ENCODE peak calls at places on chromosomes 16 and 17, in four cellular contexts. F is stomach, D is A549, P is ovary. W is an unnamed sample.

GRCh38 chr17:49016775-49017463 is 19.7 kb downstream of the IGF2BP1 start:
- DNase-seq in F (peak), D (peak), P (no peak), W (no peak)

GRCh38 chr16:55465077-55465896 is 13.7 kb upstream of the MMP2 start:
- DNase-seq in F (peak), D (peak), P (peak), W (peak)

GRCh38 chr16:58027341-58028167 is 2.0 kb downstream of the MMP15 start:
- DNase-seq in F (peak), D (peak), P (no peak), W (no peak)

GRCh38 chr17:75194879-75195278 is 10.6 kb upstream of the NUP85 start:
- DNase-seq in F (no peak), D (no peak), P (no peak), W (no peak)

GRCh38 chr17:732788-733720 is 658 bp downstream of the TLCD3A start:
- DNase-seq in F (peak), D (no peak), P (peak), W (peak)

GRCh38 chr17:3903881-3904286 is 11.0 kb upstream of the CAMKK1 start:
- DNase-seq in F (no peak), D (no peak), P (no peak), W (no peak)

GRCh38 chr17:76138234-76138895 is 2.7 kb downstream of the FOXJ1 start:
- DNase-seq in F (no peak), D (peak), P (no peak), W (no peak)

GRCh38 chr16:86087011-86087453 is 188.1 kb downstream of the IRF8 start:
- DNase-seq in F (no peak), D (no peak), P (no peak), W (peak)

GRCh38 chr16:75080205-75081029 is 36.2 kb downstream of the LDHD start:
- DNase-seq in F (no peak), D (no peak), P (no peak), W (no peak)

GRCh38 chr16:55454861-55455260 is 24.1 kb upstream of the MMP2 start:
- DNase-seq in F (no peak), D (no peak), P (no peak), W (no peak)

GRCh38 chr17:78933025-78933958 is 8.1 kb upstream of the TIMP2 start:
- DNase-seq in F (peak), D (peak), P (peak), W (peak)

GRCh38 chr16:84720180-84720579 is 20.4 kb downstream of the USP10 start:
- DNase-seq in F (no peak), D (no peak), P (no peak), W (no peak)

GRCh38 chr16:88390760-88391496 is 8.2 kb downstream of the ZNF469 start:
- DNase-seq in F (no peak), D (no peak), P (no peak), W (no peak)

GRCh38 chr16:9996191-9996590 is 186.0 kb downstream of the GRIN2A start:
- DNase-seq in F (no peak), D (no peak), P (no peak), W (no peak)

GRCh38 chr16:15564619-15565339 is 78.2 kb downstream of the MARF1 start:
- DNase-seq in F (no peak), D (no peak), P (no peak), W (no peak)

GRCh38 chr17:9274119-9274445 is 252.8 kb downstream of the NTN1 start:
- DNase-seq in F (no peak), D (no peak), P (no peak), W (no peak)

GRCh38 chr17:3005696-3006095 is 57.7 kb downstream of the OR1D5 start:
- DNase-seq in F (no peak), D (no peak), P (no peak), W (no peak)

GRCh38 chr17:78345172-78345571 is 14.7 kb downstream of the SOCS3 start:
- DNase-seq in F (no peak), D (no peak), P (no peak), W (no peak)

GRCh38 chr16:84628226-84628731 is 10.4 kb upstream of the COTL1 start:
- DNase-seq in F (no peak), D (no peak), P (no peak), W (no peak)

GRCh38 chr16:81454044-81454443 is 9.4 kb downstream of the CMIP start:
- DNase-seq in F (no peak), D (no peak), P (no peak), W (no peak)

GRCh38 chr16:74101390-74101789 is 195.2 kb upstream of the PSMD7 start:
- DNase-seq in F (no peak), D (no peak), P (no peak), W (no peak)

GRCh38 chr16:11989238-11990160 is 13.0 kb downstream of the SNX29 start:
- DNase-seq in F (no peak), D (no peak), P (no peak), W (no peak)

GRCh38 chr17:5331506-5331905 is 49.4 kb downstream of the RABEP1 start:
- DNase-seq in F (no peak), D (no peak), P (no peak), W (no peak)

GRCh38 chr16:49546735-49547134 is 173.1 kb downstream of the C16orf78 start:
- DNase-seq in F (no peak), D (no peak), P (no peak), W (no peak)

GRCh38 chr17:5793899-5794298 is 209.6 kb upstream of the NLRP1 start:
- DNase-seq in F (no peak), D (no peak), P (no peak), W (no peak)

GRCh38 chr16:30758988-30759461 is 2.8 kb downstream of the CFAP119 start:
- DNase-seq in F (no peak), D (no peak), P (no peak), W (peak)

GRCh38 chr16:88415381-88416323 is 32.9 kb downstream of the ZNF469 start:
- DNase-seq in F (no peak), D (no peak), P (no peak), W (no peak)

GRCh38 chr17:66717680-66718079 is 117.2 kb upstream of the CACNG5 start:
- DNase-seq in F (no peak), D (no peak), P (no peak), W (no peak)

GRCh38 chr17:44540246-44541084 is 16.8 kb upstream of the FZD2 start:
- DNase-seq in F (no peak), D (no peak), P (no peak), W (no peak)

GRCh38 chr17:77804796-77805426 is 153.6 kb upstream of the TNRC6C start:
- DNase-seq in F (no peak), D (no peak), P (no peak), W (peak)

GRCh38 chr17:77404812-77405581 is 264.2 kb downstream of the SEC14L1 start:
- DNase-seq in F (peak), D (no peak), P (no peak), W (no peak)

DNA sequence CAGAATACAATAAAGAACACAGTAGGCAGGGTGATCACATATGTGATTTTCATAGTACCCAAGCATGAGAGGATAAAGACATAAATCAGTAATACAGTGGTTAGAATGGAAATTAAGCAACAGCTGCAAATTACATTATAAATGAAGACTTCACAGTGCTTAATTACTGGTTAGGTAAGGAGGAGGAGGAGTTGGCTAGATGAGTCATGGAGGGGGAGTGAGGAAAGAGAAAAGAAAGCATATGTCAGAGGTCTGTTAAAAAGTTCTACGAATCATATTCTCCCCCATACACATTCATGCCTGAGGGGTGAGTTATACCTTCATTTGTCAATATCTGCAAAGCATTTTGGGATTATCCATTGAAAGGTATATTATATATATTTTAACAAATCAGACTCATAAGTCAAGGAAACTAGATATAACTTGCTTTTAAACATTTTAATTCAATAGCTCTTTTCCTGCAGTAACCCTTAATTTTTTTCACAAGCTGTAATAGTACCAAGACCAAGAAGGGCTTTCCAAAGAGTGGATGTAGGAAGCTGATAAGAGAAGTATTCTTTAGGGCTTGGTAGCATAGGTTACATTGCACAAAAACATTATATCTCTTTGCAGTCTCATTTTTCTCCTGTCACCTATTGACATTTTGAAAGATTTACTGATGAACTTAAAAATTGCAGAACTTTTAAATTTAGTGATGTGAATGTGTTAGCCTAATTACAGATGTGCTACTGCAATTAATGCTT is 99.3 kb downstream of the STXBP4 start:
- DNase-seq in F (no peak), D (no peak), P (no peak), W (no peak)
- TF ChIP-seq EP300 in F (no peak), D (no peak), P (no peak), W (no peak)

GRCh38 chr17:59853168-59853918 is 39.4 kb downstream of the TUBD1 start:
- DNase-seq in F (peak), D (peak), P (no peak), W (peak)
- TF ChIP-seq EP300 in F (no peak), D (peak), P (no peak), W (no peak)

DNA sequence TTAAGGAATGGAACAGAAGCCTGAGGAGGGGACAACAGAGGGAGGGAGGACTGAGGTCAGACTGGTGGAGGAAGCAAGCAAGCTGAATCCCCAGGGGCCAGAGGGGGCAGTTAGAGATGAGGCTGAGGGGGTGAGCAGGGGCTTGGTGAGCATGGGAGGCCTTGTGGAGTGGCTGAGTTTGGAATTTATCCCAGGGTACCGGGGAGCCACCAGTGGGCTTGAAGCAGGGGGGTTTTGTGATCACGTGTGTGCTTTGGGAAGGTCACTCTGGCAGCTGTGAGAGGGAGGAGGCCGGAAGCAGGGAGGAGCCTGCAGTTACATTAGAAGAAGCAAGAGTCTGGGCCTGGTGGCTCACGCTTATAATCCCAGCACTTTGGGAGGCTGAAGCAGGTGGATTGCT is 9.8 kb upstream of the CTCF start:
- DNase-seq in F (no peak), D (no peak), P (peak), W (peak)
- TF ChIP-seq EP300 in F (no peak), D (no peak), P (no peak), W (no peak)

DNA sequence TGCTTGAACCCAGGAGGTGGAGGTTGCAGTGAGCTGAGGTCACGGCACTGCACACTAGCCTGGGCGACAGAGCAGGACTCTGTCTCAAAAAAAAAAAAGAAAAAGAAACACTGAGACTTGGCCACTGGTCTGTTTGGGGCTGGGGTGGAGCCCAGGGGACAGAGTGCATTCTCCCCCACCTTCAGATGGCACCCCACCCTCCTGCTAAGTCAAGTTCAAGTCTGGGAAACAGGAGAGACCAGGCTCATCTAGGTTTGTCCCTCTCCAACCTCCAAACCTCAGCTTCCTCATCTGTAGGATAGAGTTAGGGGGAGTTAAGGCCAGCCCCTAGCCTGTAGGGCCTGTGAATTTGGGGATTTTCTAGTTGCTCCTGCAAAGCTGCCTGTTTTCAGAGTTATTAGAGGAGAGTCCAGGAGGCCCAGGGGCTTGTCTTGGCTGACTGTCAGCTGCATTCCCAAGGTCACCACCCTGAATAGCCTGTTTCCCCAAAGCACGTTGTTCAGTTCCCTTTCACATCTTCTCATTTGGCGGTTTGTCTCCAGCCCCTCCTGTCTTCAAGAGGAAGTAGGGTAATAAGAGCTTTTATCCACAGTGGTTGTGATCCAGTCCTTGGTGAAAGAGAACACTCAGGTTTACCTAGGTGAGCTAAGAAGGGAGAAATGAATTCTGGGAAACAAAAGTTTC is 2.2 kb downstream of the MT3 start:
- DNase-seq in F (no peak), D (no peak), P (no peak), W (no peak)
- TF ChIP-seq EP300 in F (no peak), D (no peak), P (no peak), W (no peak)

DNA sequence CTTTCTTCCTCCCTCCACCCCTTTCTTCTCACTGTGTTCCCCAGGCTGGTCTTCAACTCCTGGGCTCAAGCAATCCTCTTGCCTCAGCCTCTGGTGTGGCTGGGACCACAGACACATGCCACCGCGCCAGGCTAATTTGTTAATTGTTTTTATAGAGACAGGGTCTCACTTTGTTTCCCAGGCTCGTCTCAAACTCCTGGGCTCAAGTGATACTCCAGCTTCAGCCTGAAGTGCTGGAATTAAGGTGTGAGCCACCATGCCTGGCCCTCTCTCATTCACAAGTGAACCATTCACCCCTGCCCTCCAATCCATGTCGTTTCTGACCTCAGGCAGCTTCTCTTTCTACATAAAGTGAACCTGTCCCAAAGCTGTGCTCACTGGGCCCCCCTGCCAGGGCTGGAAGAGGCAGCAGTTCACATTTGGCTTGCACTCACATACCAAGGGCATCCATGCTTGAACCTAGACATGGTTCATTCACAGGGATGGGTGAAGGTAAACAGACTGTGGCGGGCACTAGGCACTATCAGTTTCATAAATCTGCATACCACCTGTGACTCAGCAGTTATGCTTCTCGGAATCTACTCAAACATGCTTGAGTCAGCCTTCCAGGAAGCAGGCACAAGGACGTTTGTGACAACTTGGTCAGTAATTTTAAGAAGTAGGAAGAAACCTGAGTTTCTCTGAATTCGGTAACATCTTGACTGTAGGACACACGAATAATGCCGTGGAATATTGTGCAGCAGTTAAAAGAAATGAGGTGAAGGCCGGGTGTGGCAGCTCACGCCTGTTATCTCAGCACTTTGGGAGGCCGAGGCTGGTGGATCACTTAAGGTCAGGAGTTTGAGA is 6.0 kb upstream of the RNF213 start:
- DNase-seq in F (peak), D (peak), P (no peak), W (no peak)
- TF ChIP-seq EP300 in F (peak), D (peak), P (no peak), W (peak)

GRCh38 chr17:34980353-34980680 is at the start of gene LIG3:
- DNase-seq in F (peak), D (peak), P (peak), W (peak)

GRCh38 chr17:34979650-34980352 is 511 bp upstream of the LIG3 start:
- DNase-seq in F (no peak), D (no peak), P (no peak), W (no peak)

GRCh38 chr17:34974179-34974578 is 6.1 kb upstream of the LIG3 start:
- DNase-seq in F (no peak), D (no peak), P (no peak), W (no peak)

GRCh38 chr17:34979153-34979552 is 1.2 kb upstream of the LIG3 start:
- DNase-seq in F (no peak), D (no peak), P (no peak), W (no peak)

DNA sequence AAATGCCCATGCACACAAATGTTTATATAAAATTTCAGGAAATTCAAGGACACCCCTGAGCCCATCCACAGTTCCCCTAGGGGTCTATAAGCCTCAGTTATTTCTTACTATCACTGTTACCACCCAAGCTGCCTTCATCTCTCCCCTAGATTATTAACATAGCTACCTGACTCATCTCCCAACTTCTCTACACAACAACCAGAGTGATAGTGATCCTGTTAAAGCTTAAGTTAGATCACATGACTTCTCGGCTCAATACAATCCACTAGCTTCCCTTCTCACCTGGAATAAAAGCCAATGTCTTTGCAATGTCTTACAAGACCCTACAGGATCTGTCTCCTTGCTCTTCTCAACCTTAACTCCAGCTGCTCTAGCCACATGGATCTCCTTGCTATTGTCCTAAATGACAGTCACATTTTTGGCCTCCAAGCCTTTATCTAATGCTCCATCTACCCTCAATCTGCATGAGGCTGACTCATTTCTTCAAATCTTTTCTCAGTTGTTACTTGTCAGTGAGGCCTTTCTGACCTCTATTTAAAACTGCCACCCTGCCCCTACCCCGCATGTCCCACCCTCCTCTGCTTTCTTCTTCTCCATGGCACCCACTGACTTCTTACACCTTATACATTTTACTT is 5.4 kb upstream of the LIG3 start:
- DNase-seq in F (no peak), D (no peak), P (no peak), W (no peak)
- TF ChIP-seq EP300 in F (no peak), D (no peak), P (no peak), W (no peak)

DNA sequence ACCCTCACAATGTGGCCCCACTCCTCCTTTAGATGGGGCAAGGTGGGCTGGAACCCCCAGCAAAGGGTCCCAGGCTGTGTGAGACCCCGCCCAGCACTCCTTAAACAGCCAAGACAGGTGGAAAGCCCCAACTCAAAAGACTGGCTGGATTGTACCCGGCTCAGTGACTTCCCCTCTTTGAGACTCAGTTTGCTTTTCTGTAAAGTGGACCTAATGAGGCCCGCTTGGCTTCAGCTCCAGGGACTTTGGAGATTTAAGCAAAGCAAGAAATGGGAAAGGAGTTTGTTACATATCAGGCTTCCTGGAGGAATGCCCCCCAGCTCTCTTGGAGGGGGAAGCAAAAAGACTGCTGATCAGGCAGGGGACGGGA is 39.3 kb downstream of the SNX20 start:
- DNase-seq in F (no peak), D (no peak), P (no peak), W (no peak)
- TF ChIP-seq EP300 in F (no peak), D (no peak), P (no peak), W (no peak)

DNA sequence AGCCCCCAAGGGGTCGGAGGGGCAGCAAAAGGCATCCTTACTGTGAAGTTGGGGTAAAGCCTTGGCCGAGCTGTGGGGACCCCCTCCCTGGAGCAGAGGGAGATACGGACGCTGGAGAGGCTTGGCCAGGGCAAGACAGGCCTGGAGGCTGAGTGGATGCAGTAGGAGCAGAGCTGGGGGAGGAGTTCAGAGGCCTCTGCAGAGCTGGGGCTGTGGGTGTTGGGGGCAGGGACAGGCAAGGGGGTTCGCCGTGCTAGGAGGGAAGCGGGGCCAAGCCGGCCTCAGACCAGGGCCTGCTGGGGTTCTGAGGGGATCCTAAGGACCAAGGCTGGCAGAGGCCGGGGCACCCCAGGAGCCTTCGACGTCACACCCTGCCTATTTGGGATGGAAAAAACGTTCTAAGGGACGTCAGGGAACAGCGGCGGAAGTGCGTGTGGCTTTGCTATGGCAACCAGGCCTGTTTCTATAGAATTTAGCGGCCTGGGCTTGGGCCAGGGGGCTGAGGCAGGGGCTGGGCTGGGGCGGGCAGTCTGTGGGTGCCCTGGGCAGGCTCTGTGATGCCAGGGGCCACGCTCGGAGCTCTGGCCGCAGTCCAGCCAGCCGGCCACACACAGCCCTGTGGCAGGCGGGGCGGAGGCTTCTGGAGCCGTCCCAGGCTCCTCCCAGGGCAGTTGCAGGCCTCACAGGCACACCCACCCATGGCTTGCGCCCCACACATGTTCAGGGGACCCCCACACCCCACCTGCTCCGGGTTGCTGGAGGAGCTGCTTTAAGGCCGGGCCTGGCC is 3.7 kb downstream of the TRAF7 start:
- DNase-seq in F (peak), D (no peak), P (no peak), W (peak)
- TF ChIP-seq EP300 in F (peak), D (no peak), P (no peak), W (peak)

W was measured in sigmoid colon.